ENCODE peak calls at places on chromosomes 5 and 9, in seven cellular contexts. R is NT2/D1, S is astrocyte, O is IMR-90, U is HCT116, J is fibroblast of lung, D is SK-N-SH. A is an unnamed sample. For H3K9me3, the result is how much of the 10 kb centered on the place peaks cover.

GRCh38 chr9:109448223-109448622 is 49.9 kb downstream of the PTPN3 start:
- DNase-seq in J (peak), S (peak), R (no peak), O (peak), D (no peak), U (no peak), A (no peak)

GRCh38 chr5:36300181-36300926 is 1.3 kb downstream of the RANBP3L start:
- DNase-seq in S (no peak), J (no peak), R (no peak), U (no peak), O (peak), D (no peak), A (no peak)

GRCh38 chr5:136631176-136631575 is 265.8 kb upstream of the TRPC7 start:
- DNase-seq in U (no peak), D (no peak), J (peak), O (no peak), R (no peak), S (peak), A (peak)

GRCh38 chr5:143010335-143010734 is 240.2 kb downstream of the ARHGAP26 start:
- DNase-seq in U (no peak), R (no peak), D (no peak), S (peak), O (no peak), J (peak), A (no peak)

GRCh38 chr9:81844131-81844567 is 84.1 kb upstream of the SPATA31D4 start:
- DNase-seq in O (no peak), U (no peak), S (no peak), J (peak), R (no peak), D (no peak), A (peak)

GRCh38 chr9:99000480-99001395 is 57.0 kb downstream of the COL15A1 start:
- DNase-seq in O (peak), R (no peak), J (peak), U (peak), S (peak), D (peak), A (peak)

GRCh38 chr5:139443766-139444473 is 4.6 kb upstream of the DNAJC18 start:
- DNase-seq in O (peak), U (no peak), J (peak), D (peak), R (no peak), S (peak), A (peak)

GRCh38 chr5:154611341-154611767 is 133.3 kb upstream of the HAND1 start:
- DNase-seq in R (no peak), S (peak), O (peak), U (no peak), D (no peak), J (peak), A (no peak)

GRCh38 chr5:78750281-78750680 is 101.7 kb upstream of the LHFPL2 start:
- DNase-seq in S (no peak), U (no peak), R (no peak), D (peak), J (no peak), O (no peak), A (no peak)

GRCh38 chr5:91146905-91147600 is 236.1 kb downstream of the ARRDC3 start:
- DNase-seq in O (no peak), U (no peak), R (no peak), S (no peak), D (no peak), J (peak), A (no peak)

GRCh38 chr9:123028136-123028535 is 5.3 kb upstream of the GPR21 start:
- DNase-seq in O (no peak), J (no peak), S (no peak), R (no peak), D (no peak), U (no peak), A (no peak)

GRCh38 chr9:123028973-123029372 is 4.5 kb upstream of the GPR21 start:
- DNase-seq in U (no peak), R (no peak), O (no peak), J (no peak), S (no peak), D (no peak), A (no peak)

GRCh38 chr9:123031963-123032362 is 1.5 kb upstream of the GPR21 start:
- DNase-seq in U (no peak), S (no peak), J (no peak), R (no peak), O (no peak), D (no peak), A (no peak)

GRCh38 chr9:123027517-123027916 is 6.0 kb upstream of the GPR21 start:
- DNase-seq in D (no peak), J (no peak), O (no peak), R (no peak), U (no peak), S (no peak), A (no peak)

DNA sequence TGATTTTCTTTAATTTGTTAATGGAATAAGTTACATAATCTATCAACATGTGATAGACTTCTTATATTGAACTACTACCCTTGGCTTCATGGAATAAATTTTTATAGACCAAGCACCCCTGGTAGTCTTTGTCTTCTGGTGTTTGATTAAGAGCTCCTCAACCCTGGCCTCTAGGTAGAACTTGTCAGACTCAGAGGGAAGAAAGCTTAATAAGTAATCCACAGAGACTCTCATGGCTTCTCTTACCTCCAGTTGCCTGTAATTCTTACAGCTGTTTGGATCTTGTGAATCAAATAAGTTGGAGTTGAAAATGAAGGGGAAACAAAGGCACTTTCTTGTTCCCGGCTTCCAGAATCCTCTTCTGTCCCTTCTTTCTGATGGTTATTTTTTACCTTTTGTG is 7.0 kb upstream of the GPR21 start:
- DNase-seq in R (no peak), U (no peak), S (no peak), O (no peak), J (no peak), D (no peak), A (no peak)
- H3K9me3 ChIP-seq in R (under half), U (under half), S (under half), O (under half), J (under half), D (under half), A (under half)

DNA sequence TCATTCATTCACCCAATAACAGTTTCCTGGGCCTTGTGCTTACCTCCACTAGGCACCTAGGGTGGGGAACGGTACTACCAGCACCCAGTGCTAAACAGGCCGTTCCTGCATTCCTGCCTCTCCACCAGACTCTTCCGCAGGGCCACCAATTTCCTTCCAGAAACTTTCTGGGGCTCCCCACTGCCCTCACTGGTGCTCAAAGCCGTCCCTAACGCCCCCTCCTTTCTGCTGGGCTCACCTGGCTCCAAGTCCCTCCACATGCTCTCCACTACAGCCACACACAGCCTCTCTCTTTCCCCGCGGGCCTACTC is 1.4 kb downstream of the PHF19 start:
- DNase-seq in O (no peak), U (no peak), R (no peak), S (no peak), D (peak), J (no peak), A (no peak)
- H3K9ac ChIP-seq in O (peak), U (peak), R (peak), S (peak), D (peak), J (peak), A (peak)

GRCh38 chr9:1098551-1098950 is 48.4 kb downstream of the DMRT2 start:
- DNase-seq in R (no peak), D (no peak), O (no peak), S (no peak), U (no peak), J (no peak), A (peak)

GRCh38 chr9:1100192-1100591 is 50.0 kb downstream of the DMRT2 start:
- DNase-seq in D (no peak), S (no peak), O (no peak), J (no peak), U (no peak), R (no peak), A (peak)

GRCh38 chr9:1096155-1096964 is 46.2 kb downstream of the DMRT2 start:
- DNase-seq in U (no peak), R (no peak), J (no peak), S (no peak), O (no peak), D (no peak), A (no peak)

DNA sequence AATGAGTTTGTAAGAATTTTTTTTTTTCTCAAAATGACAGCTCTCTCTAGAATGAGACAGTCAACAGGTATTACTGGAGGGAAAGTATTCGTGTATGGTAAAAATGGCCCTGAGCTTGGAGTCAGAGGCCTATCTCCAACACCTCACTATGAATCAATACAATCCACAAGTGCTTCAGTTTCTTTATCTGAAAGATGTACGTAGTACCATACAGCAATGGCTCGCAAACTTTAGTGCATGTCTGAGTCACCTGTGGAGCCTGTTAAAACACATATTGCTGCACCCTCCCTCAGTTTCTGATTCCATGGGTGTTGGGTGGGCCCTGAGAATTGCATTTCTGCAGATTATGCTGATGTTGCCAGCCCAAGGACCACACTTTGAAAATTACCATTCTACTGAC is 44.6 kb downstream of the DMRT2 start:
- DNase-seq in R (no peak), J (no peak), O (no peak), U (no peak), D (no peak), S (no peak), A (peak)
- H3K9me3 ChIP-seq in R (under half), J (under half), O (under half), U (under half), D (under half), S (under half), A (under half)

GRCh38 chr5:53243403-53243802 is 133.8 kb upstream of the MOCS2 start:
- DNase-seq in R (no peak), O (no peak), D (no peak), U (no peak), J (no peak), S (no peak), A (no peak)

GRCh38 chr5:53233653-53234405 is 124.3 kb upstream of the MOCS2 start:
- DNase-seq in O (peak), U (no peak), S (no peak), D (no peak), R (no peak), J (peak), A (no peak)

GRCh38 chr5:53236683-53237082 is 127.1 kb upstream of the MOCS2 start:
- DNase-seq in J (no peak), S (no peak), R (no peak), D (no peak), O (no peak), U (no peak), A (no peak)

DNA sequence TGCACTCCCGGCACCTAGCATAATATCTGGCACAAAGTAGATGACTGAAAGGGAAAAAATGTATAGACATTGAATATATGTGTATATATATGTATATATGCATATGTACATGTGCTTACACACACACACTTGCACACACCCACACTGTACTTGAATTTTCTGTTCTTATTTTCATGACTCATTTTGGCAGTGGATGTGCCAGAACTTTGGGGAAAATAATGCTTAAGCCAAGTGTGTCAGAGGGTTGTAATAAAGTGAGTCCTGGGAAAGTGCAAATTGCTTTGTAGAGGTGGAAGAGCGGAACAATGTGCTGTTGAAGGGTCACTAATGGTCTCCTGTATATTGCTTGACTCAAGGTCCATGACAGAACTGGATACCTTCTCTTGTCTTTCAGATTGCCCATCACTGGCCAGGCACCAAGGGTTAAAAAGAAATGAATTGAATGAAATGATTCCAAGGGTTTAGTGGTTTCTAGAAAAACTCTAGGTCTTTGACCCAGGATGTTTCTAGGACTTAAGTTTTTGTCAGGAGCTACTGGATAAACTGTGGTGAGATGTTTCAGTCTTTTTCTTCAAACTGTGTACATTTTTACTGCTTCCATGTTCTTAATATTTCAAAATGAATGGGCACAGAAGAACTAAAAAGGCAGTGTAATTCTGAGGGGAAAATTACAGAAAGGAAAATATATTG is 129.9 kb upstream of the MOCS2 start:
- DNase-seq in J (peak), D (no peak), S (peak), R (no peak), U (no peak), O (peak), A (peak)
- H3K9ac ChIP-seq in J (no peak), D (no peak), S (no peak), R (no peak), U (no peak), O (no peak), A (no peak)

DNA sequence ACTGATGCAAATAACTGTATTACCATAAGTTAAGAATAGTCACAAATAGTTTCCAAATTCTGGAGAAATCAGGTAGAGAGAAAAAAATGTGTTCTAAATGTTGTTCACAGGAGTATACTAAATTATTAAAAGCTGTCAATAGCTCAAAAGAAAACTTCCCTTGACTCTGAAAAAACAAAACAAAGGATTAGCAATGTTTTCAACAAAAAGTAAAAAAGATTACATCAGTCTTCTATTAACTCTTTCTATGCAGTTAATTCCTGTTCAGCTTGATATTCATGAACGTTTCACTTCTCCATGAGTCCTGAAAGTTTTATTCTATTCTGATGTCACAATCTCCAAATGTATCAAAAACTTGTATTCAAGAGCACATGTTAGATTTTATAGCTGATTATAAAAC is 9.5 kb upstream of the CLTB start:
- DNase-seq in S (no peak), U (no peak), R (no peak), D (no peak), J (no peak), O (no peak), A (no peak)
- H3K9me3 ChIP-seq in S (under half), U (under half), R (under half), D (under half), J (under half), O (under half), A (under half)